ENCODE peak calls at places on chromosome 14, in ten cellular contexts. P is adrenal gland, T is esophagus muscularis mucosa, C is endothelial cell of umbilical vein, B is upper lobe of left lung, O is HCT116, W is heart left ventricle, J is IMR-90, M is H1, X is transverse colon. A is an unnamed sample. For H3K36me3, the result is how much of the 10 kb centered on the place peaks cover.

GRCh38 chr14:32738206-32738871 is 200.3 kb upstream of the NPAS3 start:
- DNase-seq in P (no peak), T (no peak), C (no peak), B (no peak), O (no peak), W (no peak), J (no peak), M (no peak), X (no peak), A (no peak)

GRCh38 chr14:70282666-70283065 is 76.8 kb downstream of the COX16 start:
- DNase-seq in P (no peak), T (no peak), C (no peak), B (no peak), O (no peak), W (no peak), J (no peak), M (no peak), X (no peak), A (no peak)

GRCh38 chr14:83863042-83863441 is 1666.9 kb upstream of the FLRT2 start:
- DNase-seq in P (no peak), T (no peak), C (no peak), B (no peak), O (no peak), W (no peak), J (no peak), M (no peak), X (no peak), A (no peak)

GRCh38 chr14:101482066-101482465 is 79.2 kb upstream of the DIO3 start:
- DNase-seq in P (no peak), T (no peak), C (no peak), B (no peak), O (no peak), W (no peak), J (no peak), M (no peak), X (no peak), A (no peak)

GRCh38 chr14:23078692-23079116 is 16.2 kb downstream of the ACIN1 start:
- DNase-seq in P (peak), T (no peak), C (peak), B (no peak), O (no peak), W (no peak), J (peak), M (no peak), X (peak), A (no peak)

GRCh38 chr14:55160989-55161388 is 30.4 kb downstream of the DLGAP5 start:
- DNase-seq in P (no peak), T (no peak), C (peak), B (no peak), O (peak), W (no peak), J (peak), M (no peak), X (no peak), A (no peak)

GRCh38 chr14:102668291-102668873 is 75.9 kb downstream of the RCOR1 start:
- DNase-seq in P (no peak), T (no peak), C (no peak), B (no peak), O (no peak), W (no peak), J (no peak), M (no peak), X (no peak), A (no peak)

GRCh38 chr14:30737916-30738315 is 115.8 kb downstream of the SCFD1 start:
- DNase-seq in P (no peak), T (no peak), C (no peak), B (no peak), O (no peak), W (no peak), J (no peak), M (no peak), X (no peak), A (no peak)

GRCh38 chr14:67526676-67527459 is 6.2 kb upstream of the PLEKHH1 start:
- DNase-seq in P (peak), T (no peak), C (peak), B (no peak), O (peak), W (peak), J (peak), M (peak), X (peak), A (peak)

GRCh38 chr14:83556746-83557460 is 1973.0 kb upstream of the FLRT2 start:
- DNase-seq in P (no peak), T (no peak), C (peak), B (no peak), O (no peak), W (no peak), J (peak), M (no peak), X (no peak), A (no peak)

DNA sequence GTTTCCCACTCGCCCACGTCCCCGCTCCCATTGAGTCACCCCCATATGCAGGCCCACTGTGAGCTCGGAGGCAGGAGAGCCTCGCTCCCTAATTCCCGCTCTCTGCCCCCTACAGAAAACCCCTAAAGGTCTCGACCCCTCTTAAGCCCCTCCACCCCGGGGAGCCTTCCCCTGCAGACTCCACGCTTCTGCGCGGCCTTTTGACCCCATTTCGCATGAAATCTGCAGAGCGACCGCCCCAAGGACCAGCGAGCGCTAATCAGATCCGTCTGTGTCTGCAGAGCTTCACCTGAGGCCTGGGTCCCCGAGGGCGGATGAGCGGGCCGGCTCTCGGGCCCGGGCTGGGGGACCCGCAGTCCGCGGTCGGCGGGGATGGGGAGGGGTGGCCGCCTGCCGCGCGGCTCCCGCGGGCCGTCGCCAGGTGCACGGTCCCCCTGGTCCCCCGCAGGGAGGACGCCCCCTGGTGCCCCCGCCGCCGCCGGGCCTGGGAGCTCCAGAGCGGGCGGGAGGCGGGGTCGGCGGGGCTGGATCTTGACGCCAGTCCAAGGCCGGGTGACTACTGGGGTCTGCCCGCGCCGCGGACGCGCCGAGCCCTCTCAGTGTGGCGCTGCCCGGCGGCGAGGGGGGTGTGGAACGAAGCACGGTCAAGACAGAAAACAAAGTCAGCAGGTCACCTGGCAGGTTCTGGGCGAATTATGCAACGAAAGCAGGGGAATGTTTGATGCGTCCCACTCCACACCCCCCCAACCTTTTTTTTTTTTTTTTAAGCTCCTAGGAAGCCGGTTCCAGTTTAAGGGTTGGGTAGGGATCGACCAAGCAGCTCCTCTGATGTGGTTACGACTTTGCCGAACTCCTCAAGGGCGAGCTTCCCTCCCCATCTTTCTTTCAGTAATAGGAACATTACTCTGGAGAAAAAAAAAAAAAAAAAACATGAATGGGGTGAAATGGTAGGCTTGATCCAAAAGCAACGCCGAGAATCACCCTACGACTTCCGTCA is 9.9 kb downstream of the BMP4 start:
- DNase-seq in P (no peak), T (no peak), C (no peak), B (peak), O (no peak), W (no peak), J (no peak), M (peak), X (no peak), A (peak)
- TF ChIP-seq CTCF in P (no peak), T (no peak), C (no peak), B (no peak), O (no peak), W (no peak), J (no peak), M (no peak), X (no peak), A (no peak)

GRCh38 chr14:105241641-105242040 is 6.7 kb upstream of the BTBD6 start:
- DNase-seq in P (no peak), T (no peak), C (no peak), B (peak), O (no peak), W (no peak), J (no peak), M (no peak), X (no peak), A (no peak)

GRCh38 chr14:105244334-105244733 is 4.0 kb upstream of the BTBD6 start:
- DNase-seq in P (no peak), T (no peak), C (no peak), B (no peak), O (no peak), W (no peak), J (no peak), M (no peak), X (no peak), A (no peak)

DNA sequence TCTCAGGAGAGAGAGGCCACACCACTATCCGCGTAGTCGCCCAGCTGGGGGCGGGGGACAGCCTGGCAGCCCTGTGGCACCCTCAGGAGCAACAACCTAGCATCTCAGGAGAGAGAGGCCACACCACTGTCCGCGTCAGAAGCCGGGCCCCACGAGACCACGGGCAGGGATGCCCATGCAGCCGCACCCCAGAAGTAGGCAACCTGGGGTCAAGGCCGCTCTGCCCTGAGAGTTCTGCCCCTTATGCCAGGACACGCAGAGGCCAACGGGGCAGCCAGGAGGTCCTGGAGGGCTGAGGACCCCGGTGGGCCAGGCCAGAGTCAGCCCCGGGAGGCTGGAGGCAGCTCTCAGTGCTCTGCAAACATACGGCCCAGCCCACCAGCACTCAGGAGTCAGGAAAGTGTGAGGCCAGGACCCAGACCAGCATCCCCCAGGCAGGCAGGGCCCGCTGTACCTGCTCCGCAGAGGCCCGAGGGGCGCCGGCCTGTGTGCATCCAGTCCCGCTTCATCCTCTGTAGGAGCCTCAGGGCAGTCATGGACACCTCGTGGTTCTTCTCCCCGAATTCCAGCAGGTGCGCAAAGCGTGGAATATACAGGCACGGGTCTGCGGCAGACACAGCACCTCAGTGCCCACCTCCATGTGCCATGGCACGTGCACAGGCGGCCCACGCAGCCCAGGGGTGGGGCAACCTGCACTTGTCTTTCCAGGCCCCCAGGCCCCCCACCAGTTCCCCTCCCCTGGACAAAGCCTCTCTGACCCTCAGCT is 7.3 kb upstream of the BTBD6 start:
- DNase-seq in P (no peak), T (no peak), C (no peak), B (peak), O (no peak), W (no peak), J (no peak), M (no peak), X (no peak), A (no peak)
- H3K36me3 ChIP-seq in P (under half), T (under half), C (under half), B (under half), O (under half), W (under half), J (under half), M (under half), X (under half), A (under half)

GRCh38 chr14:105303949-105304348 is 3.1 kb upstream of the BRF1 start:
- DNase-seq in P (no peak), T (no peak), C (no peak), B (no peak), O (peak), W (no peak), J (no peak), M (no peak), X (peak), A (no peak)
- TF ChIP-seq POLR2A in P (no peak), T (no peak), C (no peak), B (no peak), O (no peak), W (no peak), J (no peak), M (no peak), X (no peak), A (no peak)

DNA sequence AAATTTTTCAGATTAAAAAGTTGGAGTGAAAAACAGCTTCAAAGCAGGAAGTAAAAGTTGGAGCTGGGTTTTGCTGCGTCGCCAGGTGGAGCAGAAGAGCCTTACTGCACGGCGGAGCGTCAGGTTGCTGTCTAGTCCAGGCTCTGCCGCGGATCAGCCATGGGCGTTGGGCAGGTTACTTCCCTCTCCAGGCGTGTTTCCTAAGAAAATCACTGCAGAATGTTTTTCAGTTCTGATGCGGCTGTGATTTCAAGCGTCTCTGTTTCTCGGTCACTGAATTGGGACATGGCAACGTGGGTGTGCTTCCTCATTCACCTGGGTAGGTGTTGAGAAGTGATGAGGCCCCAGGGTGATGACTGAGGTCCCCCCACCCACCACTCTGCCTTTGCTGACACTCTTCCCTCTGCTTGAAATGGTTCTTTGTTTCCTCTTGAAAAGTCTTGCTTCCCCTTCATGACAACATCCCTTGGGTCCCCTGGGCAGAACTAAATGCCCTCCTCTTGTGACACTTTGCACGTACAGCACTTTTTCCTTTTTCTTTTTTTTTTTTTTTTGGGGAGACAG is 7.6 kb downstream of the EVL start:
- DNase-seq in P (peak), T (no peak), C (no peak), B (no peak), O (peak), W (no peak), J (no peak), M (peak), X (peak), A (no peak)
- TF ChIP-seq CTCF in P (no peak), T (no peak), C (no peak), B (no peak), O (peak), W (no peak), J (no peak), M (peak), X (peak), A (peak)

GRCh38 chr14:68922201-68922613 is 56.9 kb downstream of the ACTN1 start:
- DNase-seq in P (no peak), T (no peak), C (no peak), B (no peak), O (no peak), W (peak), J (no peak), M (no peak), X (no peak), A (no peak)

GRCh38 chr14:68919129-68919927 is 59.8 kb downstream of the ACTN1 start:
- DNase-seq in P (no peak), T (no peak), C (no peak), B (no peak), O (no peak), W (no peak), J (no peak), M (no peak), X (no peak), A (no peak)

GRCh38 chr14:68922886-68923285 is 56.2 kb downstream of the ACTN1 start:
- DNase-seq in P (no peak), T (no peak), C (no peak), B (no peak), O (no peak), W (no peak), J (no peak), M (no peak), X (no peak), A (no peak)

GRCh38 chr14:68921666-68922065 is 57.4 kb downstream of the ACTN1 start:
- DNase-seq in P (no peak), T (no peak), C (no peak), B (no peak), O (no peak), W (no peak), J (no peak), M (no peak), X (no peak), A (no peak)

DNA sequence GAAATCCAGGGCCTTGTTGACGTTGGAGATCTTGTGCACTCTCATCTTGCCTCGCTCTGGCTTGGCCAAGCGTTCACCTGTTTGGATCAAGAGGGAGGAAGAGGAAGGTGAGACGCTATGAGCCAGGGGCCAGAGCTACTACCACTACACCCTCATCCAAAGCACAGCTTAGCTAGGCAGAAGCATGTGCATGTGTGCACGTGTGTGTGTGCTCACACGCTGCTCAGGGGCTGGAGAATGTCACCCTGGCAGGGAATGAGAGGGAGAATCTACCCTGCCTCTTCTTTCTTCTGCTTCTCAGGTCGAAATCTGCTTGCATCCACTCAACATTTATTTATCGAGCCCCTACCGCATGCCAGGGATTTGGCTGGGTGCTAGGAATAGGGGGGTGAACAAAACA is 58.1 kb downstream of the ACTN1 start:
- DNase-seq in P (no peak), T (no peak), C (no peak), B (no peak), O (no peak), W (no peak), J (no peak), M (no peak), X (no peak), A (no peak)
- H3K36me3 ChIP-seq in P (under half), T (under half), C (half or more), B (under half), O (under half), W (under half), J (half or more), M (under half), X (under half), A (under half)

GRCh38 chr14:50830932-50831703 is at the start of gene NIN:
- DNase-seq in P (peak), T (peak), C (peak), B (peak), O (no peak), W (peak), J (peak), M (peak), X (peak), A (peak)
- TF ChIP-seq POLR2A in P (peak), T (no peak), C (peak), B (no peak), O (no peak), W (no peak), J (no peak), M (no peak), X (peak), A (peak)

GRCh38 chr14:57884175-57884574 is 18.3 kb upstream of the SLC35F4 start:
- DNase-seq in P (no peak), T (no peak), C (no peak), B (no peak), O (no peak), W (no peak), J (no peak), M (no peak), X (no peak), A (no peak)
- TF ChIP-seq CTCF in P (no peak), T (no peak), C (no peak), B (no peak), O (peak), W (peak), J (peak), M (no peak), X (no peak), A (no peak)

GRCh38 chr14:52878469-52878868 is 72.4 kb downstream of the FERMT2 start:
- DNase-seq in P (no peak), T (no peak), C (no peak), B (no peak), O (no peak), W (no peak), J (no peak), M (no peak), X (no peak), A (no peak)
- H3K36me3 ChIP-seq in P (under half), T (under half), C (under half), B (under half), O (under half), W (under half), J (under half), M (under half), X (under half), A (under half)

DNA sequence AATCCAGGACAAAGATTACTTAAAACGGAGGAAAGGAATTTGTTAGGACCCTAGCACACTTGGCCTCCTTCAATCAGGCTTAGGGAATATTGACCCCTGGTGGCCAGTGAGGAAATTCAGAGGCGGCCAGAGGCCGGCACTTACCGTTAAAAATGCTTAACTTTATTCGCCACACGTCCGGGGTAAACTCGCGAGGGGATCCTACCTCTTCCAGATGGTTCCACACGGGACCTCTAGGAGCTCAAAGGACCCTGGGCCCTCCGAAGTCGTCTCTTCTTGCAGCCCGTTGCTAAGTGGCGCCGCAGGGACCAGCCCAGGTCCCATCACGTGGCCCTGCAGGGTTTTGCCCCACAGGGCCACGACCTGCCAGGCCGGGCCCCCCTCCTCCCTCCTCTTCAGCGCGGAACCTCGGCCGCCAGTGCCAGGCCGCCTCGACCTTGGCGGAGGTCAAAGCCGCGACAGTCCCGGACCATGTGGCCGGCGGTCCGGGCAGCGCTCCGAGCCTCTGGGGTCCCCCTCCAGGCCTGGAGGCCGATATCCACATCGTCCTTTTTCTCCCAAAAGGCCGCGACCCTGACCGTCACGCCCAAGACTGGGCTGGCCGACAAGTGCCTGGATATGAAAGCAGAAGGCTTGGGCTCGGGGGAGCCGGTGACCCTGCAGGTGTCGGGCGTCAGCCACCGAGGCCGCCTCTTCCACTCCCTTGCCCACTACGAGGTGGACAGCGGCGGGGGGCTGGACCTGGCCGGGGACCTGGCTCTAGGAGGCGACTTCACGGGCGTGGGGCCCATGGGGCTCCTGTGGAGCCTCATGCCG is 11.1 kb upstream of the DNAL1 start:
- DNase-seq in P (peak), T (peak), C (peak), B (peak), O (no peak), W (peak), J (peak), M (peak), X (peak), A (peak)
- TF ChIP-seq POLR2A in P (no peak), T (no peak), C (no peak), B (no peak), O (no peak), W (no peak), J (no peak), M (peak), X (no peak), A (no peak)

GRCh38 chr14:38208825-38209562 is 1.3 kb downstream of the SSTR1 start:
- DNase-seq in P (no peak), T (no peak), C (peak), B (peak), O (no peak), W (peak), J (peak), M (peak), X (peak), A (peak)
- TF ChIP-seq CTCF in P (no peak), T (no peak), C (no peak), B (no peak), O (no peak), W (peak), J (peak), M (peak), X (no peak), A (no peak)